ENCODE peak calls at places on chromosome 17, in four cellular contexts. X is cardiac fibroblast, R is AG08395, E is NCI-H345. T is an unnamed sample.

GRCh38 chr17:5263441-5263840 is 18.6 kb upstream of the RABEP1 start:
- DNase-seq in E (no peak), R (no peak), X (no peak), T (no peak)

GRCh38 chr17:9977175-9977574 is 72.1 kb upstream of the RCVRN start:
- DNase-seq in X (no peak), E (no peak), R (peak), T (no peak)

GRCh38 chr17:4690745-4691144 is 13.2 kb downstream of the PELP1 start:
- DNase-seq in R (no peak), X (no peak), E (no peak), T (no peak)

GRCh38 chr17:1644493-1645206 is 882 bp downstream of the SCARF1 start:
- DNase-seq in E (no peak), R (no peak), X (peak), T (no peak)

GRCh38 chr17:58310511-58311428 is 17.8 kb downstream of the TSPOAP1 start:
- DNase-seq in R (no peak), X (no peak), E (no peak), T (peak)

GRCh38 chr17:19485800-19486340 is 47.8 kb upstream of the SLC47A1 start:
- DNase-seq in E (no peak), R (no peak), X (no peak), T (no peak)

GRCh38 chr17:48681609-48682008 is 40.7 kb downstream of the PRAC1 start:
- DNase-seq in X (no peak), R (no peak), E (no peak), T (no peak)

GRCh38 chr17:29140631-29141483 is 39.3 kb downstream of the MYO18A start:
- DNase-seq in R (no peak), E (peak), X (no peak), T (no peak)

GRCh38 chr17:82134101-82134500 is 36.1 kb upstream of the FASN start:
- DNase-seq in E (no peak), R (no peak), X (peak), T (no peak)

GRCh38 chr17:48137658-48138057 is 30.1 kb downstream of the SNX11 start:
- DNase-seq in E (no peak), X (no peak), R (no peak), T (no peak)

GRCh38 chr17:4074831-4075495 is 67.9 kb downstream of the ZZEF1 start:
- DNase-seq in R (peak), X (peak), E (no peak), T (peak)

GRCh38 chr17:49985310-49985990 is 9.6 kb downstream of the DLX3 start:
- DNase-seq in E (no peak), R (no peak), X (no peak), T (no peak)

GRCh38 chr17:4591529-4591928 is 7.2 kb downstream of the SMTNL2 start:
- DNase-seq in E (no peak), X (peak), R (peak), T (no peak)

GRCh38 chr17:76881408-76881807 is 13.2 kb downstream of the MGAT5B start:
- DNase-seq in E (no peak), R (no peak), X (no peak), T (no peak)

GRCh38 chr17:64232466-64233262 is 30.4 kb downstream of the TEX2 start:
- DNase-seq in E (no peak), R (no peak), X (no peak), T (no peak)

GRCh38 chr17:64296246-64296645 is 33.2 kb upstream of the TEX2 start:
- DNase-seq in X (no peak), E (no peak), R (no peak), T (no peak)

GRCh38 chr17:21213491-21214014 is 408 bp downstream of the TMEM11 start:
- DNase-seq in X (no peak), R (peak), E (no peak), T (no peak)

GRCh38 chr17:31197991-31198390 is 99.0 kb downstream of the OMG start:
- DNase-seq in E (no peak), X (peak), R (no peak), T (no peak)

T was measured in GM12891.